ENCODE peak calls at places on chromosome 14, in four cellular contexts. C is heart left ventricle, Y is Peyer's patch, Z is progenitor cell of endocrine pancreas. N is an unnamed sample.

GRCh38 chr14:89000007-89000942 is 175.8 kb downstream of the TTC8 start:
- DNase-seq in Y (no peak), Z (no peak), C (peak; percentile 77), N (peak; percentile 99)

GRCh38 chr14:55075628-55076027 is 24.2 kb downstream of the MAPK1IP1L start:
- DNase-seq in C (no peak), Z (no peak), Y (no peak), N (no peak)

GRCh38 chr14:96881713-96882112 is 84.5 kb downstream of the VRK1 start:
- DNase-seq in Z (no peak), C (no peak), Y (no peak), N (no peak)

GRCh38 chr14:99879401-99880295 is 86.4 kb downstream of the EML1 start:
- DNase-seq in C (no peak), Z (no peak), Y (no peak), N (peak; percentile 52)

GRCh38 chr14:97780804-97781203 is 983.6 kb downstream of the VRK1 start:
- DNase-seq in C (no peak), Z (no peak), Y (no peak), N (no peak)

GRCh38 chr14:77458249-77458950 is 507 bp downstream of the AHSA1 start:
- DNase-seq in Y (peak; percentile 60), Z (no peak), C (peak; percentile 34), N (no peak)

GRCh38 chr14:39015360-39015961 is 87.6 kb downstream of the SEC23A start:
- DNase-seq in Y (no peak), C (no peak), Z (no peak), N (peak; percentile 5)

GRCh38 chr14:35353409-35354172 is 51.0 kb downstream of the NFKBIA start:
- DNase-seq in Y (no peak), Z (no peak), C (no peak), N (no peak)

GRCh38 chr14:94690896-94691657 is 78.8 kb downstream of the GSC start:
- DNase-seq in C (no peak), Y (no peak), Z (no peak), N (no peak)

GRCh38 chr14:98582276-98582675 is 689.7 kb downstream of the BCL11B start:
- DNase-seq in C (no peak), Y (no peak), Z (no peak), N (no peak)

GRCh38 chr14:55129086-55129427 is at the start of gene LGALS3:
- DNase-seq in C (peak; percentile 87), Z (peak; percentile 22), Y (peak; percentile 91), N (no peak)

GRCh38 chr14:71632440-71632946 is 299.7 kb upstream of the RGS6 start:
- DNase-seq in Y (no peak), Z (no peak), C (no peak), N (no peak)

GRCh38 chr14:30069536-30069935 is 141.9 kb upstream of the PRKD1 start:
- DNase-seq in Z (no peak), Y (no peak), C (no peak), N (no peak)

GRCh38 chr14:34324363-34324795 is 137.7 kb downstream of the SPTSSA start:
- DNase-seq in Y (no peak), C (no peak), Z (peak; percentile 14), N (peak; percentile 14)

GRCh38 chr14:26791117-26791806 is 193.4 kb upstream of the NOVA1 start:
- DNase-seq in Y (no peak), C (no peak), Z (no peak), N (no peak)

GRCh38 chr14:74955229-74955999 is at the start of gene PGF:
- DNase-seq in Y (peak; percentile 85), C (peak; percentile 73), Z (peak; percentile 37), N (no peak)

GRCh38 chr14:84937449-84937848 is 592.5 kb upstream of the FLRT2 start:
- DNase-seq in Y (no peak), Z (no peak), C (no peak), N (no peak)

GRCh38 chr14:66638688-66639087 is 130.7 kb downstream of the GPHN start:
- DNase-seq in C (no peak), Z (no peak), Y (no peak), N (no peak)

GRCh38 chr14:68822132-68822651 is 29.3 kb upstream of the ZFP36L1 start:
- DNase-seq in Y (no peak), C (no peak), Z (no peak), N (no peak)

GRCh38 chr14:68824207-68824516 is 31.3 kb upstream of the ZFP36L1 start:
- DNase-seq in Y (no peak), Z (no peak), C (no peak), N (no peak)

GRCh38 chr14:68824517-68825347 is 31.9 kb upstream of the ZFP36L1 start:
- DNase-seq in C (peak; percentile 89), Z (peak; percentile 64), Y (peak; percentile 86), N (peak; percentile 38)

GRCh38 chr14:68823434-68824206 is 30.8 kb upstream of the ZFP36L1 start:
- DNase-seq in Z (no peak), C (no peak), Y (no peak), N (no peak)

GRCh38 chr14:68822964-68823363 is 30.1 kb upstream of the ZFP36L1 start:
- DNase-seq in C (no peak), Z (no peak), Y (no peak), N (no peak)
- TF ChIP-seq CTCF in C (no peak), Z (no peak), Y (no peak), N (no peak)

DNA sequence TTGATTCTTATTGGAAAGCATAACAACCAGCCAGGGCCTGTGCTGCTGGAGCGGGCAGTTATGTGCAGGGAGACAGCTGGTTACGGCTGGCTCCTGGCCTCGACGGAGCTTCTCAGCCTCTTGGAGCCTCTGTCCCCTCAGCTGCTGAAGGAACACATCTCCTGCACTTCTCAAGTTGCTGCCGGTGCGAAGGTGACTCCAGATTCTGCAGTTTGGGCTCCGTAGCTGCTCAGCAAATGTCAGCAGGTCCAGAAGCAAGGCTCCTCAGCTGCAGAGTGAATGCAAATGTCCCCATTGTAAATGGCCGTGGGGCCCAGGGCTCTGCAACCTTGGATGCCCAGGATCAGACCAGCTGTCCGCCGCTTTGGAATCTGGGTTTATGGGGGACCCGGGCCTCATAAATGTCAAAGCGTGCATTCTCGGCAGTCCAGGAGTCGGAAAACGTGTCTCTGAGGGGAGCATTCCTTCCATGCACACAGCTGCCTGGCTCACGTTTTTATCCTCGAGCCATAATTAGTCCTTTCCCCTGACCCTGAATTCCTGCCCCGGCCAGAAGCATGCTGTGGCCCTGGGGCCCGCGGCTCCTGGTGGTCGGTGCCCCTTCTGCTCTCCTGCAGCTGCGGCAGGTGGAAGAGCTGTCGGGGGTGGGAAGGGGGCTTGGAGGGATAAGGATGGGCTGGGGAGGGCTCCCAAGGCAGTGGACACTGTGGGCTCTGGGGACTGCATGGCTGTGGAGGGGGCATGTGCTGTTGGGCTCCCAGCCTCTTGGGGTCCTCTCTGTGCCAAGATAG is 106.0 kb downstream of the KIF26A start:
- DNase-seq in C (no peak), Z (peak; percentile 8), Y (no peak), N (no peak)
- TF ChIP-seq CTCF in C (no peak), Z (no peak), Y (no peak), N (no peak)

GRCh38 chr14:53233399-53233798 is 80.3 kb upstream of the DDHD1 start:
- DNase-seq in Y (no peak), Z (no peak), C (no peak), N (no peak)

GRCh38 chr14:53227154-53227718 is 74.1 kb upstream of the DDHD1 start:
- DNase-seq in Z (no peak), C (no peak), Y (no peak), N (no peak)

GRCh38 chr14:53226553-53226952 is 73.4 kb upstream of the DDHD1 start:
- DNase-seq in Y (no peak), Z (no peak), C (peak; percentile 56), N (no peak)

GRCh38 chr14:53228966-53229365 is 75.8 kb upstream of the DDHD1 start:
- DNase-seq in Y (no peak), C (no peak), Z (no peak), N (no peak)

DNA sequence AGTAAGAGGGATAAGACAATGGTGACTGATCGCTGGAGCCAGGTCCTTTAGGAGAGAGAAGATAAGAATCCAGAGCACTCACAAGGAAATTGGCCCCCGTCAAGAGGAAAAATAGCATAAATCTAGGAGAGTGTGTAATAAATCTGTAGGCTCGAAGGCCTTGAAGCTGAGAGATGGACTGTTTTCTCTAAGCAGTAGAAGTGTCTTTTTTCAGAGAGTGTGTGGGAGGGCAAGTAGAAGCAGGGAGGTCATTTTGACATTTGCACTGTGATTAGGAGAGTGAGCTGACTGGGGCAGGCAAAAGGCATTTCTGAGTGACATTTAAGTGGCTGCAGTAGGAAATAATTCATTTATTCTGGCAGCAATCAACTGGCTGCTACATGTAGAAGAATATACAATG is 78.0 kb upstream of the DDHD1 start:
- DNase-seq in C (no peak), Z (no peak), Y (no peak), N (no peak)
- TF ChIP-seq CTCF in C (no peak), Z (no peak), Y (no peak), N (no peak)

DNA sequence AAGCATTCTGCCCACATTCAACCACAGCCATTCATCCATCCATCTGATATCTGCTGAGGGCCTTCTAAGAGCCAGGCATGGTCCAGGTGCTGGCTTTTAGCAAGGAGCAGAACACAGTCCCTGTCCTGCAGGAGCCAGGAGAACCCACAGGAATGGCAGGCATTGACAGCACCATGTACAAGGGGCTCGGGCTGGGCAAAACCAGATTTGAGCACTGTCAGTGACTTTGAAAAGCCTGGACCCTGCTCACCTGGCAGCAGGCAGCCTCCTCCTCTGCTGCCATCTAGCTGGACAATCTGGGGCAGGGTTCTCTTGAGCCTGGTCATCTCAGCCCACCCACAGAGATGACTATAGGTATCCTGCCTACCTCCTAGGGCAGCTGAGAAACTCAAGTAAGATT is 136.9 kb downstream of the ZFP36L1 start:
- DNase-seq in C (no peak), Y (no peak), Z (no peak), N (no peak)
- TF ChIP-seq CTCF in C (peak; percentile 26), Y (no peak), Z (peak; percentile 19), N (peak; percentile 2)

GRCh38 chr14:56339855-56340701 is 221.9 kb downstream of the PELI2 start:
- DNase-seq in Y (peak; percentile 73), C (peak; percentile 73), Z (peak; percentile 23), N (peak; percentile 93)
- TF ChIP-seq CTCF in Y (peak; percentile 42), C (peak; percentile 81), Z (peak; percentile 74), N (peak; percentile 99)

GRCh38 chr14:23524954-23525353 is 26.6 kb downstream of the ZFHX2 start:
- DNase-seq in Y (no peak), Z (no peak), C (no peak), N (no peak)

GRCh38 chr14:23522643-23523198 is 28.8 kb downstream of the ZFHX2 start:
- DNase-seq in Z (no peak), Y (no peak), C (no peak), N (no peak)

GRCh38 chr14:23523229-23524016 is 28.1 kb downstream of the ZFHX2 start:
- DNase-seq in C (no peak), Z (no peak), Y (no peak), N (no peak)

GRCh38 chr14:23528555-23528954 is 23.0 kb downstream of the ZFHX2 start:
- DNase-seq in Y (no peak), Z (no peak), C (no peak), N (no peak)

GRCh38 chr14:23525611-23526010 is 26.0 kb downstream of the ZFHX2 start:
- DNase-seq in C (no peak), Z (no peak), Y (no peak), N (no peak)
- TF ChIP-seq CTCF in C (no peak), Z (no peak), Y (no peak), N (no peak)